ENCODE peak calls at places on chromosomes 16 and 17, in seven cellular contexts. W, B, Q, L, K, M and G are unnamed samples.

GRCh38 chr16:55502801-55503366 is 6.0 kb upstream of the LPCAT2 start:
- DNase-seq in W (peak; percentile 97), B (no peak), Q (no peak), L (no peak), K (peak; percentile 82), M (peak; percentile 92), G (no peak)

GRCh38 chr17:4540224-4541040 is 14.8 kb downstream of the MYBBP1A start:
- DNase-seq in W (no peak), B (no peak), Q (no peak), L (no peak), K (peak; percentile 55), M (no peak), G (no peak)

GRCh38 chr16:1772362-1772907 is at the start of gene EME2:
- DNase-seq in W (no peak), B (no peak), Q (no peak), L (peak; percentile 55), K (no peak), M (peak; percentile 61), G (peak; percentile 42)

GRCh38 chr17:57970706-57971105 is 15.5 kb upstream of the CUEDC1 start:
- DNase-seq in W (no peak), B (no peak), Q (no peak), L (no peak), K (no peak), M (no peak), G (peak; percentile 47)

GRCh38 chr17:80529104-80529903 is 15.3 kb upstream of the RPTOR start:
- DNase-seq in W (no peak), B (no peak), Q (no peak), L (no peak), K (no peak), M (peak; percentile 84), G (no peak)

GRCh38 chr16:48720266-48720665 is 110.3 kb upstream of the N4BP1 start:
- DNase-seq in W (peak; percentile 10), B (no peak), Q (no peak), L (no peak), K (no peak), M (no peak), G (no peak)

GRCh38 chr17:226108-226772 is 44.8 kb upstream of the DOC2B start:
- DNase-seq in W (no peak), B (no peak), Q (no peak), L (no peak), K (peak; percentile 20), M (peak; percentile 16), G (no peak)

GRCh38 chr16:85750021-85750826 is 672 bp downstream of the C16orf74 start:
- DNase-seq in W (peak; percentile 55), B (no peak), Q (peak; percentile 81), L (peak; percentile 74), K (peak; percentile 62), M (no peak), G (peak; percentile 37)

GRCh38 chr17:62322313-62322712 is 58.0 kb upstream of the EFCAB3 start:
- DNase-seq in W (no peak), B (no peak), Q (no peak), L (no peak), K (no peak), M (no peak), G (no peak)

GRCh38 chr17:64106918-64107317 is 23.0 kb downstream of the ERN1 start:
- DNase-seq in W (no peak), B (no peak), Q (no peak), L (no peak), K (no peak), M (no peak), G (no peak)

GRCh38 chr16:73232555-73233422 is 184.9 kb upstream of the ZFHX3 start:
- DNase-seq in W (peak; percentile 99), B (no peak), Q (no peak), L (no peak), K (no peak), M (no peak), G (peak; percentile 78)

GRCh38 chr17:57662021-57662420 is 83.1 kb downstream of the CCDC182 start:
- DNase-seq in W (no peak), B (no peak), Q (no peak), L (no peak), K (no peak), M (no peak), G (no peak)

GRCh38 chr16:19645557-19645981 is 72.5 kb downstream of the KNOP1 start:
- DNase-seq in W (peak; percentile 9), B (no peak), Q (no peak), L (no peak), K (no peak), M (peak; percentile 62), G (no peak)

GRCh38 chr17:29948460-29949185 is 7.2 kb downstream of the EFCAB5 start:
- DNase-seq in W (no peak), B (no peak), Q (no peak), L (no peak), K (no peak), M (no peak), G (no peak)

GRCh38 chr17:161481-161880 is 20.0 kb downstream of the DOC2B start:
- DNase-seq in W (no peak), B (no peak), Q (no peak), L (no peak), K (no peak), M (no peak), G (no peak)

GRCh38 chr16:47731252-47731651 is 270.1 kb downstream of the PHKB start:
- DNase-seq in W (peak; percentile 85), B (peak; percentile 66), Q (no peak), L (no peak), K (no peak), M (no peak), G (peak; percentile 85)

GRCh38 chr16:49849709-49850108 is 6.2 kb downstream of the ZNF423 start:
- DNase-seq in W (no peak), B (no peak), Q (no peak), L (no peak), K (no peak), M (no peak), G (no peak)

GRCh38 chr17:75515523-75516254 is at the start of gene CASKIN2:
- DNase-seq in W (peak; percentile 91), B (no peak), Q (peak; percentile 71), L (peak; percentile 97), K (peak; percentile 94), M (peak; percentile 98), G (peak; percentile 85)

DNA sequence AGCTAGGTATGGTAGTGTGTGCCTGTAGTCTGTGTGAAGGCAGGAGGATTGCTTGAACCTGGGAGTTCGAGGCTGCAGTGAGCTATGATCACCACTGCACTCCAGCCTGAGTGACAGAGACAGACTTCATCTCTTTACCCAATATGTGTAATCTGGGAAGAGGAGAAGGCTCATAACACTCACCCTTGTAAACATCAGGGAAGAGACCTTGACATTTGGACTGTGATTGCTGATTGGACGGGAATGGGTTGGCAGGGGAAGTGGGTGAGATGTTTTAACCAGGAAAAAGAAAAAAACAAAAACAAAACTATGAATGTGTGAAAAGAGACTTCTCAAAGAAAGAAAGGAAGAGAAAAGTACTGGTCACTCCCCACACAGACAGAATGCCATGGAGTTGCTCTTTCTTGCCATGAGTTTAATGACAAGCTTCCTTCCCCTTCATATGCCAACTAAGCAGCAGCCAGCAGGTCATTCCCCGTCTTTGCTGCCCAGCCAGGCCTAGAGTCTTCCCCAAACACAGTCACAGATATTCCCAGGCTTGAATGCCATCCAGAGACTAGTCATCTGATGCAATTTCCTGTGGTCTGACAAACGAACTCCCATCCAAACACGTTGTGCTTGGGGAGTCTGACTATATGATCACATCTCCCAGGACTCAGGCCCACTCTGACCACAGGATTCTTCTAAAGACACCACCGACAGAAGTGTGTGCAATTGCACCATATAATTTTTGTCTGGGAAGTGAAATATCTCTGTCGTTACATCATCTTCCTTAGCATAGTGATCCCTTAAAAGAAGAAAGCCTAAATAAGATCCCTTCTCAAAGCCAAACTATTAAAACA is 3.6 kb upstream of the XAF1 start:
- DNase-seq in W (peak; percentile 100), B (peak; percentile 21), Q (no peak), L (no peak), K (no peak), M (peak; percentile 53), G (peak; percentile 99)
- TF ChIP-seq CTCF in W (no peak), B (no peak), Q (no peak), L (no peak), K (no peak), M (no peak), G (no peak)

DNA sequence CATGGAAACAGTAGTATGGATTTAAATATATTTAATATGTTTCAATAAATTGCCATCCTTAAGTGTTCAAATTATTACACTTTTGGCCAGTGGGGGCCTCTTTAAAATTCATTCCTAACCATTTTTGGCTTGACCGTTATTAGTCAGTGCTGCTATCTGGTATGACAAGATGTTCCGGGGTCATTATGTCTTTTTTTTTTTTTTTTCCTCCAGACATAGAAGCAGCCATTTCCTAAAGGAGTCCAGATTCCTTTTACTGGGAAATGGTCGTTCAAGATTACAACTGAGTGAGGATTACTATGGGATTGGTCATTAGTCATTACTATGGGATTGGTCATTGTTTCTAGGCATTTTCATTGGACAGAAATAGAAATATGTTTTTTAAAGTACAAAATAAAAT is 53.4 kb downstream of the NF1 start:
- DNase-seq in W (peak; percentile 39), B (no peak), Q (no peak), L (no peak), K (no peak), M (no peak), G (no peak)
- TF ChIP-seq CTCF in W (no peak), B (no peak), Q (no peak), L (no peak), K (no peak), M (no peak), G (no peak)

GRCh38 chr16:77782694-77783093 is 5.7 kb upstream of the VAT1L start:
- DNase-seq in W (no peak), B (no peak), Q (no peak), L (no peak), K (no peak), M (no peak), G (no peak)

GRCh38 chr16:77787452-77787851 is 912 bp upstream of the VAT1L start:
- DNase-seq in W (no peak), B (no peak), Q (no peak), L (no peak), K (no peak), M (no peak), G (no peak)

GRCh38 chr16:77786448-77786847 is 1.9 kb upstream of the VAT1L start:
- DNase-seq in W (no peak), B (no peak), Q (no peak), L (no peak), K (no peak), M (no peak), G (no peak)

GRCh38 chr16:77785365-77785764 is 3.0 kb upstream of the VAT1L start:
- DNase-seq in W (no peak), B (no peak), Q (no peak), L (no peak), K (no peak), M (no peak), G (no peak)

GRCh38 chr16:77784441-77785356 is 3.7 kb upstream of the VAT1L start:
- DNase-seq in W (no peak), B (no peak), Q (no peak), L (no peak), K (no peak), M (no peak), G (no peak)
- TF ChIP-seq CTCF in W (peak; percentile 15), B (peak; percentile 3), Q (peak; percentile 16), L (peak; percentile 37), K (no peak), M (no peak), G (peak; percentile 11)

DNA sequence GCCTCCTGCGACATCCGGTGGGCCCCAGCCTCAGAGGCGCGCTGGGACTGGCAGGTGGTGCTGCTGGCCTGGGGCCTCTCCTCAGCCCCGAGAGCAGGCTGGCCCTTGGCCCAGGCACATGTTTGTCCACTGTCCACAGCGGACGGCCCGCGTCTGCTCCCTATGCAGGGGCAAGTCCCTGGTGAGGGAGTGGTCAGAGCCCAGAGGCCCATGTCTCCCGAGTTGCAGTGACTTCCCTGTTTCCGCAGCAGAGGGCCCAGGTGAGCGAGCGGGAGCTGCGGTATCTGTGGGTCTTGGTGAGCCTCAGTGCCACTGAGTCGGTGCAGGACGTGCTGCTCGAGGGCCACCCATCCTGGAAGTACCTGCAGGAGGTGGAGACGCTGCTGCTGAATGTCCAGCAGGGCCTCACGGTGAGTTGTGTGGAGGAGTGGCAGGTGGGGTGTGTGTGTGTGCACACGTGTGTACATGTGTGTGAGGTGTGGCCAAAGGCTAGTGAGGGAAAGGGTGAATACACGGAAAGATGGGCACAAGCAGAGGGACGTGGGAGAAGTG is 10.4 kb downstream of the IL34 start:
- DNase-seq in W (no peak), B (no peak), Q (no peak), L (no peak), K (peak; percentile 50), M (no peak), G (no peak)
- TF ChIP-seq CTCF in W (no peak), B (peak; percentile 14), Q (no peak), L (no peak), K (no peak), M (no peak), G (no peak)